ENCODE peak calls at places on chromosomes 13 and 19, in five cellular contexts. J is GM12892, L is SK-MEL-5, M is activated T-cell treated with anti-CD3 and anti-CD28 coated beads for 24 hours, E is fibroblast of lung. T is an unnamed sample.

GRCh38 chr19:30167206-30167903 is 204.8 kb upstream of the ZNF536 start:
- DNase-seq in J (no peak), L (no peak), M (no peak), E (no peak), T (no peak)

GRCh38 chr19:28652790-28653189 is 560.2 kb downstream of the UQCRFS1 start:
- DNase-seq in J (no peak), L (peak), M (no peak), E (no peak), T (no peak)

GRCh38 chr19:10284641-10285278 is 2.0 kb upstream of the ICAM4 start:
- DNase-seq in J (no peak), L (no peak), M (no peak), E (no peak), T (no peak)

GRCh38 chr13:50388481-50388880 is 373.2 kb downstream of the KCNRG start:
- DNase-seq in J (no peak), L (no peak), M (no peak), E (no peak), T (no peak)

GRCh38 chr13:69704311-69704710 is 403.3 kb upstream of the ATXN8OS start:
- DNase-seq in J (no peak), L (no peak), M (no peak), E (no peak), T (peak)

GRCh38 chr13:45728759-45729158 is 26.6 kb downstream of the CBY2 start:
- DNase-seq in J (no peak), L (peak), M (no peak), E (no peak), T (no peak)

GRCh38 chr13:108214511-108215383 is 589 bp downstream of the LIG4 start:
- DNase-seq in J (no peak), L (no peak), M (no peak), E (no peak), T (peak)

GRCh38 chr19:14450168-14450874 is 17.2 kb downstream of the PKN1 start:
- DNase-seq in J (peak), L (peak), M (peak), E (no peak), T (peak)

GRCh38 chr13:39559838-39560237 is 43.2 kb downstream of the LHFPL6 start:
- DNase-seq in J (no peak), L (no peak), M (no peak), E (no peak), T (no peak)

GRCh38 chr13:100214886-100215285 is 126.0 kb downstream of the PCCA start:
- DNase-seq in J (no peak), L (no peak), M (no peak), E (peak), T (peak)

GRCh38 chr19:35521124-35521743 is 6.9 kb downstream of the SBSN start:
- DNase-seq in J (no peak), L (peak), M (no peak), E (no peak), T (no peak)

GRCh38 chr19:55131421-55131820 is 14.0 kb upstream of the PPP1R12C start:
- DNase-seq in J (no peak), L (no peak), M (no peak), E (peak), T (no peak)

GRCh38 chr13:105410602-105411001 is 1124.9 kb downstream of the EFNB2 start:
- DNase-seq in J (no peak), L (peak), M (no peak), E (peak), T (peak)

GRCh38 chr13:27200413-27201066 is 28.9 kb upstream of the USP12 start:
- DNase-seq in J (no peak), L (no peak), M (no peak), E (no peak), T (no peak)

GRCh38 chr19:45499196-45500180 is 1.2 kb downstream of the PPM1N start:
- DNase-seq in J (no peak), L (peak), M (peak), E (no peak), T (peak)

GRCh38 chr19:8148088-8148409 is 1.3 kb downstream of the FBN3 start:
- DNase-seq in J (no peak), L (no peak), M (no peak), E (no peak), T (no peak)

GRCh38 chr13:41675306-41675705 is 218.0 kb downstream of the RGCC start:
- DNase-seq in J (no peak), L (no peak), M (no peak), E (no peak), T (no peak)

GRCh38 chr19:29404951-29405727 is 120.7 kb upstream of the VSTM2B start:
- DNase-seq in J (no peak), L (no peak), M (no peak), E (no peak), T (no peak)

T was measured in mesenchymal stem cell.